ENCODE peak calls at places on chromosomes 7 and 10, in eight cellular contexts. E, O, F, H, P, J, A and C are unnamed samples.

GRCh38 chr7:130912910-130913720 is 179.1 kb upstream of the KLF14 start:
- DNase-seq in E (peak; percentile 79), O (peak; percentile 91), F (peak; percentile 67), H (no peak), P (peak; percentile 67), J (peak; percentile 84), A (peak; percentile 86), C (no peak)

GRCh38 chr7:132380065-132380464 is 196.2 kb downstream of the PLXNA4 start:
- DNase-seq in E (no peak), O (no peak), F (no peak), H (no peak), P (peak; percentile 58), J (peak; percentile 76), A (no peak), C (no peak)

GRCh38 chr7:108653526-108653925 is 83.9 kb downstream of the DNAJB9 start:
- DNase-seq in E (no peak), O (peak; percentile 7), F (no peak), H (no peak), P (no peak), J (no peak), A (no peak), C (no peak)

GRCh38 chr10:99619090-99619800 is 994 bp downstream of the SLC25A28 start:
- DNase-seq in E (no peak), O (no peak), F (no peak), H (no peak), P (no peak), J (no peak), A (no peak), C (no peak)

GRCh38 chr7:93055543-93056107 is 62.2 kb downstream of the SAMD9 start:
- DNase-seq in E (no peak), O (peak; percentile 36), F (no peak), H (peak; percentile 69), P (no peak), J (no peak), A (no peak), C (no peak)

GRCh38 chr7:80815733-80816132 is 103.1 kb downstream of the SEMA3C start:
- DNase-seq in E (no peak), O (no peak), F (no peak), H (no peak), P (no peak), J (no peak), A (no peak), C (no peak)

GRCh38 chr7:18573410-18574234 is 78.1 kb downstream of the HDAC9 start:
- DNase-seq in E (no peak), O (no peak), F (no peak), H (no peak), P (no peak), J (no peak), A (no peak), C (no peak)

GRCh38 chr7:30656006-30656575 is 26.2 kb downstream of the CRHR2 start:
- DNase-seq in E (no peak), O (no peak), F (no peak), H (no peak), P (no peak), J (no peak), A (peak; percentile 55), C (no peak)

GRCh38 chr10:47257396-47258120 is 42.4 kb upstream of the GDF10 start:
- DNase-seq in E (no peak), O (no peak), F (no peak), H (no peak), P (no peak), J (no peak), A (peak; percentile 19), C (no peak)

GRCh38 chr10:47260505-47261111 is 39.4 kb upstream of the GDF10 start:
- DNase-seq in E (peak; percentile 3), O (no peak), F (no peak), H (peak; percentile 66), P (no peak), J (no peak), A (no peak), C (no peak)

GRCh38 chr10:47259521-47259920 is 40.5 kb upstream of the GDF10 start:
- DNase-seq in E (peak; percentile 3), O (no peak), F (no peak), H (no peak), P (no peak), J (no peak), A (peak; percentile 25), C (no peak)

GRCh38 chr10:47256753-47257336 is 43.2 kb upstream of the GDF10 start:
- DNase-seq in E (peak; percentile 1), O (peak; percentile 5), F (no peak), H (no peak), P (no peak), J (no peak), A (peak; percentile 45), C (no peak)

DNA sequence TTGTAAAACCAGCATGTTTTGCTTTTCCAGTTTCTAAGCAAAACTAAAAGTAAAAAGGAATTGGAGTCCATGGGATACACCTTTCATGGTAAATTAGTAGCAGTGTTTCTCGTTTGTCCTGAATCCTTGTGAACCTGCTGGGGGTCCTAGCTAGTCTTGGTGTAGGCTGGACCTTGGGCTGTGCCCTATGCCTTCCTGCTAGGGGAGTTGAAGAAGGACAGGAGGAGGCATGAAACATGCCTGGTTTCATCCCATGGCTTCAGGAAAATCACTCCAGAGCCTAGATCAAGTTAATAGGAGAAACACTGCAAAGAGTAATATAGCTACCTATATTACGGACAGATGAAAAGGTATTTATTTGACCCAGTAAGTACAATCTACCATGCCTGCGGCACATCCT is 41.1 kb upstream of the GDF10 start:
- DNase-seq in E (peak; percentile 1), O (no peak), F (no peak), H (no peak), P (no peak), J (no peak), A (no peak), C (no peak)
- H3K27ac ChIP-seq in E (no peak overlapping the region), O (no peak overlapping the region), F (no peak overlapping the region), H (no peak overlapping the region), P (no peak overlapping the region), J (no peak overlapping the region), A (no peak overlapping the region), C (no peak overlapping the region)

GRCh38 chr10:69401416-69401815 is 15.3 kb downstream of the TACR2 start:
- DNase-seq in E (no peak), O (no peak), F (no peak), H (no peak), P (no peak), J (no peak), A (no peak), C (no peak)

GRCh38 chr10:69398466-69398865 is 18.3 kb downstream of the TACR2 start:
- DNase-seq in E (no peak), O (no peak), F (no peak), H (peak; percentile 81), P (peak; percentile 53), J (no peak), A (no peak), C (no peak)

GRCh38 chr10:69394020-69394419 is 22.7 kb downstream of the TACR2 start:
- DNase-seq in E (no peak), O (no peak), F (no peak), H (no peak), P (no peak), J (no peak), A (no peak), C (no peak)

GRCh38 chr10:69400936-69401335 is 15.8 kb downstream of the TACR2 start:
- DNase-seq in E (no peak), O (no peak), F (no peak), H (no peak), P (no peak), J (no peak), A (no peak), C (no peak)

DNA sequence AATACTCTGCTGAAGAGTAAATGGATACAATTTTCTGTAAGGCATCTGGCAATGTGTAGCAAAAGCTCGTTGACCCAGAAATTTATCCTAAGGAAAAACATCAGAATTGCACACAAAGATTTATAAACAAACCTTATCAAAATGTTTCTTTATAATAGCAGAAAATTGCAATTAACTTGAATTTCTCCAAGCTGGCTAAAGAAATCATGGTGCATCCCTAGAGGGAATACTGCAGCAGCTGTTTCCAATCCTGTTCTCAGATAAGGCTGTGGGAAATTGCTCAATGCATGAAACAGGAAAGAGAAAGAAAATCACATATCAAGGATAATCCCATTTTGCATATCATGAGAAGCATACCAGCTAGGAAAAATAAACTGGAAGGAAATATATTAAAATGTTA is 18.7 kb downstream of the TACR2 start:
- DNase-seq in E (no peak), O (no peak), F (no peak), H (peak; percentile 76), P (no peak), J (no peak), A (no peak), C (no peak)
- H3K4me1 ChIP-seq in E (peaks cover 4% of the 10 kb centered on the region), O (no peaks in the 10 kb centered on the region), F (peaks cover 16% of the 10 kb centered on the region), H (no peaks in the 10 kb centered on the region), P (peaks cover 10% of the 10 kb centered on the region), J (no peaks in the 10 kb centered on the region), A (peaks cover 9% of the 10 kb centered on the region), C (peaks cover 4% of the 10 kb centered on the region)

GRCh38 chr7:41238851-41239331 is 464.0 kb downstream of the INHBA start:
- DNase-seq in E (no peak), O (no peak), F (no peak), H (no peak), P (no peak), J (no peak), A (no peak), C (no peak)
- TF ChIP-seq EP300 in E (no peak), O (no peak), F (no peak), H (no peak), P (no peak), J (no peak), A (no peak), C (no peak)

GRCh38 chr7:44396498-44396897 is 71.1 kb upstream of the CAMK2B start:
- DNase-seq in E (no peak), O (no peak), F (no peak), H (no peak), P (no peak), J (no peak), A (no peak), C (no peak)

GRCh38 chr7:44398506-44398905 is 73.1 kb upstream of the CAMK2B start:
- DNase-seq in E (no peak), O (no peak), F (no peak), H (no peak), P (no peak), J (no peak), A (no peak), C (no peak)

GRCh38 chr7:44396931-44397525 is 71.6 kb upstream of the CAMK2B start:
- DNase-seq in E (no peak), O (no peak), F (no peak), H (no peak), P (no peak), J (no peak), A (no peak), C (no peak)

GRCh38 chr7:44400033-44400511 is 74.7 kb upstream of the CAMK2B start:
- DNase-seq in E (no peak), O (no peak), F (no peak), H (no peak), P (no peak), J (no peak), A (no peak), C (peak; percentile 50)

DNA sequence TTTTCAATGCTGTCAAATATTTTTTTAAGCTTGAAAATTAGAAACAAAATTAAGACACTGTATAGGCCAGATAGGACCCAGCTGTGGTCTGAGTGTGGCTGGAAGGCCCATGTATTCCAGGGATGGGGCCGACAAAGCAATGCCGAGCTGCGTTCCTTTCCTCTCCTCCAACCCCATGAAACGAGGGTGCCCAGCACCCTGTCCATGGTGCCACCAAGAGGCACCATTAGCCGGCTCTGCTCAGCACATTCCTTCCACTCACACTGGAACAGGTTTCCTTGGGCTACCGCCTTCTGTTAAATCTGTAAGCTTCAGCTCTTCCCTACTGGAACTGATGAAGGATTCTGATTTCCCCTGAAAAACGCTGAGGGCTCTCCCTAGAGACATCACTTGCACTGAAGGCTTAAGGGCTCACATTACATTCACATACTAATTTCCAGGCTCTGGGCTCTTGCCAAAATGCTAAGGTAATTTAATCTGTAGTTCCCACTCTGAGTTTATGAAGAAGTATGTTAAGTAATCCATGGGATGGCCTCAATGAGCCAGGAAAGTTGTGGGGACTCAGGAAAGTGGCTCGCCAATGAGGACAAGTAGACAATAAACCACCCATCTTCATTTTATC is 73.7 kb upstream of the CAMK2B start:
- DNase-seq in E (no peak), O (no peak), F (no peak), H (no peak), P (no peak), J (no peak), A (no peak), C (peak; percentile 72)
- H3K27ac ChIP-seq in E (no peak overlapping the region), O (no peak overlapping the region), F (no peak overlapping the region), H (no peak overlapping the region), P (no peak overlapping the region), J (no peak overlapping the region), A (no peak overlapping the region), C (no peak overlapping the region)